ENCODE peak calls at places on chromosomes 6 and 20, in six cellular contexts. One of them, this sample, is unnamed.

GRCh38 chr6:90274481-90275030 is 22.1 kb downstream of the BACH2 start:
- DNase-seq in Peyer's patch: peak
- DNase-seq in tibial nerve: no peak
- DNase-seq in endothelial cell of umbilical vein: no peak
- DNase-seq in GM12878: no peak
- DNase-seq in breast epithelium: no peak
- DNase-seq in this sample: peak

GRCh38 chr6:26553264-26553738 is 15.1 kb downstream of the HMGN4 start:
- DNase-seq in tibial nerve: peak
- DNase-seq in GM12878: no peak
- DNase-seq in Peyer's patch: peak
- DNase-seq in breast epithelium: no peak
- DNase-seq in endothelial cell of umbilical vein: peak
- DNase-seq in this sample: peak

GRCh38 chr20:39242614-39243013 is 280.5 kb downstream of the DHX35 start:
- DNase-seq in breast epithelium: no peak
- DNase-seq in tibial nerve: no peak
- DNase-seq in GM12878: no peak
- DNase-seq in Peyer's patch: no peak
- DNase-seq in endothelial cell of umbilical vein: no peak
- DNase-seq in this sample: no peak

GRCh38 chr20:46159101-46159897 is 41.2 kb downstream of the CD40 start:
- DNase-seq in endothelial cell of umbilical vein: no peak
- DNase-seq in tibial nerve: no peak
- DNase-seq in GM12878: no peak
- DNase-seq in Peyer's patch: no peak
- DNase-seq in breast epithelium: no peak
- DNase-seq in this sample: peak

GRCh38 chr6:32666420-32667300 is at the start of gene HLA-DQB1:
- DNase-seq in GM12878: peak
- DNase-seq in breast epithelium: no peak
- DNase-seq in Peyer's patch: peak
- DNase-seq in endothelial cell of umbilical vein: peak
- DNase-seq in tibial nerve: peak
- DNase-seq in this sample: no peak

GRCh38 chr6:94988701-94989100 is 588.6 kb upstream of the MANEA start:
- DNase-seq in breast epithelium: no peak
- DNase-seq in tibial nerve: no peak
- DNase-seq in Peyer's patch: no peak
- DNase-seq in endothelial cell of umbilical vein: no peak
- DNase-seq in GM12878: no peak
- DNase-seq in this sample: no peak

GRCh38 chr6:13795041-13795748 is 19.2 kb downstream of the MCUR1 start:
- DNase-seq in Peyer's patch: peak
- DNase-seq in tibial nerve: peak
- DNase-seq in breast epithelium: peak
- DNase-seq in endothelial cell of umbilical vein: peak
- DNase-seq in GM12878: peak
- DNase-seq in this sample: peak

GRCh38 chr6:77292564-77293546 is 170.4 kb downstream of the HTR1B start:
- DNase-seq in Peyer's patch: no peak
- DNase-seq in endothelial cell of umbilical vein: peak
- DNase-seq in tibial nerve: no peak
- DNase-seq in GM12878: no peak
- DNase-seq in breast epithelium: no peak
- DNase-seq in this sample: no peak

GRCh38 chr6:49464691-49465090 is 1.5 kb downstream of the CENPQ start:
- DNase-seq in tibial nerve: no peak
- DNase-seq in Peyer's patch: no peak
- DNase-seq in GM12878: no peak
- DNase-seq in endothelial cell of umbilical vein: no peak
- DNase-seq in breast epithelium: no peak
- DNase-seq in this sample: no peak

GRCh38 chr6:52346503-52346902 is 15.4 kb upstream of the PAQR8 start:
- DNase-seq in tibial nerve: no peak
- DNase-seq in endothelial cell of umbilical vein: no peak
- DNase-seq in breast epithelium: no peak
- DNase-seq in GM12878: no peak
- DNase-seq in Peyer's patch: no peak
- DNase-seq in this sample: no peak

GRCh38 chr6:153538491-153538890 is 407.4 kb upstream of the RGS17 start:
- DNase-seq in GM12878: no peak
- DNase-seq in breast epithelium: no peak
- DNase-seq in Peyer's patch: no peak
- DNase-seq in tibial nerve: no peak
- DNase-seq in endothelial cell of umbilical vein: no peak
- DNase-seq in this sample: no peak

GRCh38 chr20:3103369-3104032 is 19.0 kb upstream of the AVP start:
- DNase-seq in breast epithelium: no peak
- DNase-seq in tibial nerve: no peak
- DNase-seq in GM12878: no peak
- DNase-seq in endothelial cell of umbilical vein: no peak
- DNase-seq in Peyer's patch: no peak
- DNase-seq in this sample: no peak

GRCh38 chr6:163834226-163834970 is 419.9 kb downstream of the QKI start:
- DNase-seq in GM12878: no peak
- DNase-seq in tibial nerve: no peak
- DNase-seq in Peyer's patch: no peak
- DNase-seq in breast epithelium: no peak
- DNase-seq in endothelial cell of umbilical vein: no peak
- DNase-seq in this sample: no peak

GRCh38 chr20:47773381-47773786 is 11.9 kb downstream of the SULF2 start:
- DNase-seq in tibial nerve: no peak
- DNase-seq in endothelial cell of umbilical vein: peak
- DNase-seq in GM12878: no peak
- DNase-seq in breast epithelium: no peak
- DNase-seq in Peyer's patch: no peak
- DNase-seq in this sample: no peak

GRCh38 chr20:43563429-43563828 is 4.6 kb downstream of the SGK2 start:
- DNase-seq in GM12878: no peak
- DNase-seq in endothelial cell of umbilical vein: no peak
- DNase-seq in Peyer's patch: no peak
- DNase-seq in tibial nerve: no peak
- DNase-seq in breast epithelium: no peak
- DNase-seq in this sample: no peak

GRCh38 chr6:151024597-151024996 is 159.1 kb downstream of the MTHFD1L start:
- DNase-seq in Peyer's patch: no peak
- DNase-seq in breast epithelium: no peak
- DNase-seq in tibial nerve: no peak
- DNase-seq in GM12878: no peak
- DNase-seq in endothelial cell of umbilical vein: no peak
- DNase-seq in this sample: no peak

GRCh38 chr20:59518881-59519706 is 85.2 kb upstream of the PHACTR3 start:
- DNase-seq in Peyer's patch: no peak
- DNase-seq in endothelial cell of umbilical vein: peak
- DNase-seq in GM12878: no peak
- DNase-seq in tibial nerve: no peak
- DNase-seq in breast epithelium: no peak
- DNase-seq in this sample: no peak

GRCh38 chr6:104704191-104704590 is 155.5 kb downstream of the HACE1 start:
- DNase-seq in breast epithelium: no peak
- DNase-seq in GM12878: no peak
- DNase-seq in endothelial cell of umbilical vein: peak
- DNase-seq in tibial nerve: no peak
- DNase-seq in Peyer's patch: no peak
- DNase-seq in this sample: no peak

GRCh38 chr6:62390413-62390812 is 104.4 kb upstream of the KHDRBS2 start:
- DNase-seq in Peyer's patch: no peak
- DNase-seq in endothelial cell of umbilical vein: no peak
- DNase-seq in breast epithelium: no peak
- DNase-seq in tibial nerve: no peak
- DNase-seq in GM12878: no peak
- DNase-seq in this sample: no peak

GRCh38 chr6:62391358-62391757 is 105.3 kb upstream of the KHDRBS2 start:
- DNase-seq in tibial nerve: no peak
- DNase-seq in GM12878: no peak
- DNase-seq in breast epithelium: no peak
- DNase-seq in endothelial cell of umbilical vein: no peak
- DNase-seq in Peyer's patch: no peak
- DNase-seq in this sample: no peak

GRCh38 chr6:62392289-62392688 is 106.3 kb upstream of the KHDRBS2 start:
- DNase-seq in breast epithelium: no peak
- DNase-seq in GM12878: no peak
- DNase-seq in tibial nerve: no peak
- DNase-seq in endothelial cell of umbilical vein: no peak
- DNase-seq in Peyer's patch: no peak
- DNase-seq in this sample: no peak

DNA sequence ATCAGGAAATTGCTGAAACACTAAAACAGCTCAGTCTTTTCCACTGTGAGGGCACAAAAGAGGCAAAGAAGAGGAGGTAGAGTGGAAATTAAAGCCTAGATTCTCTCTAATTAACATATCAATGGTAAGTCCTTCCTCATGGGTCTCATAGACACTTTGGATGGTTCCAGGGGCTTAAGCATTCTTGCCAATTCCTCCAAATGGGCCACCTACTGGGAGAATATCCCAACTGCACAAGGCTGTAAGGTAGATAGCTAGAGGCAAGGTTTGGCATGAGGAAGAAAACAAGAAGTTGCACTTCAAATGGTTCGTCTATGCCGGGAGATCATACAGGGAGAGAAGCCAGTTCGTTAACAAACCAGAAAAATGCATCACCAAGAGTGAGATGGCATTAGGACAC is 107.6 kb upstream of the KHDRBS2 start:
- DNase-seq in endothelial cell of umbilical vein: no peak
- DNase-seq in tibial nerve: no peak
- DNase-seq in GM12878: no peak
- DNase-seq in breast epithelium: no peak
- DNase-seq in Peyer's patch: no peak
- DNase-seq in this sample: no peak
- TF ChIP-seq CTCF in endothelial cell of umbilical vein: no peak
- TF ChIP-seq CTCF in tibial nerve: no peak
- TF ChIP-seq CTCF in GM12878: no peak
- TF ChIP-seq CTCF in breast epithelium: no peak
- TF ChIP-seq CTCF in Peyer's patch: no peak
- TF ChIP-seq CTCF in this sample: no peak

GRCh38 chr6:135183532-135184440 is 2.7 kb downstream of the MYB start:
- DNase-seq in endothelial cell of umbilical vein: peak
- DNase-seq in GM12878: no peak
- DNase-seq in breast epithelium: peak
- DNase-seq in Peyer's patch: peak
- DNase-seq in tibial nerve: no peak
- DNase-seq in this sample: peak
- TF ChIP-seq POLR2A in endothelial cell of umbilical vein: no peak
- TF ChIP-seq POLR2A in GM12878: peak
- TF ChIP-seq POLR2A in breast epithelium: no peak
- TF ChIP-seq POLR2A in Peyer's patch: no peak
- TF ChIP-seq POLR2A in tibial nerve: no peak
- TF ChIP-seq POLR2A in this sample: no peak

GRCh38 chr20:4896971-4897497 is 104.3 kb downstream of the SLC23A2 start:
- DNase-seq in GM12878: no peak
- DNase-seq in endothelial cell of umbilical vein: no peak
- DNase-seq in Peyer's patch: no peak
- DNase-seq in breast epithelium: no peak
- DNase-seq in tibial nerve: no peak
- DNase-seq in this sample: peak
- TF ChIP-seq CTCF in GM12878: peak
- TF ChIP-seq CTCF in endothelial cell of umbilical vein: no peak
- TF ChIP-seq CTCF in Peyer's patch: no peak
- TF ChIP-seq CTCF in breast epithelium: no peak
- TF ChIP-seq CTCF in tibial nerve: no peak
- TF ChIP-seq CTCF in this sample: no peak

GRCh38 chr6:39847216-39847615 is 55.0 kb downstream of the DAAM2 start:
- DNase-seq in GM12878: no peak
- DNase-seq in tibial nerve: no peak
- DNase-seq in endothelial cell of umbilical vein: no peak
- DNase-seq in Peyer's patch: no peak
- DNase-seq in breast epithelium: no peak
- DNase-seq in this sample: no peak

GRCh38 chr6:39849228-39849627 is 57.1 kb downstream of the DAAM2 start:
- DNase-seq in tibial nerve: no peak
- DNase-seq in Peyer's patch: no peak
- DNase-seq in breast epithelium: no peak
- DNase-seq in endothelial cell of umbilical vein: no peak
- DNase-seq in GM12878: no peak
- DNase-seq in this sample: no peak

GRCh38 chr6:39850897-39851296 is 58.7 kb downstream of the DAAM2 start:
- DNase-seq in tibial nerve: no peak
- DNase-seq in endothelial cell of umbilical vein: no peak
- DNase-seq in GM12878: peak
- DNase-seq in breast epithelium: no peak
- DNase-seq in Peyer's patch: no peak
- DNase-seq in this sample: no peak

GRCh38 chr6:39849764-39850163 is 57.6 kb downstream of the DAAM2 start:
- DNase-seq in tibial nerve: no peak
- DNase-seq in endothelial cell of umbilical vein: no peak
- DNase-seq in Peyer's patch: no peak
- DNase-seq in breast epithelium: no peak
- DNase-seq in GM12878: no peak
- DNase-seq in this sample: no peak

GRCh38 chr6:39848171-39848570 is 56.0 kb downstream of the DAAM2 start:
- DNase-seq in tibial nerve: no peak
- DNase-seq in breast epithelium: no peak
- DNase-seq in GM12878: no peak
- DNase-seq in Peyer's patch: no peak
- DNase-seq in endothelial cell of umbilical vein: no peak
- DNase-seq in this sample: no peak
- TF ChIP-seq POLR2A in tibial nerve: no peak
- TF ChIP-seq POLR2A in breast epithelium: no peak
- TF ChIP-seq POLR2A in GM12878: no peak
- TF ChIP-seq POLR2A in Peyer's patch: no peak
- TF ChIP-seq POLR2A in endothelial cell of umbilical vein: no peak
- TF ChIP-seq POLR2A in this sample: no peak

GRCh38 chr20:31440012-31440659 is at the start of gene DEFB123:
- DNase-seq in GM12878: no peak
- DNase-seq in tibial nerve: no peak
- DNase-seq in endothelial cell of umbilical vein: no peak
- DNase-seq in Peyer's patch: no peak
- DNase-seq in breast epithelium: no peak
- DNase-seq in this sample: no peak
- TF ChIP-seq CTCF in GM12878: peak
- TF ChIP-seq CTCF in tibial nerve: no peak
- TF ChIP-seq CTCF in endothelial cell of umbilical vein: peak
- TF ChIP-seq CTCF in Peyer's patch: no peak
- TF ChIP-seq CTCF in breast epithelium: no peak
- TF ChIP-seq CTCF in this sample: no peak